ENCODE peak calls at places on chromosome 3, in four cellular contexts. One of them, this sample, is unnamed.

GRCh38 chr3:45774581-45775505 is 21.5 kb downstream of the SLC6A20 start:
- DNase-seq in fibroblast of pulmonary artery: no peak
- DNase-seq in transverse colon: no peak
- DNase-seq in lower leg skin: peak
- DNase-seq in this sample: no peak

GRCh38 chr3:197750863-197751737 is 1.4 kb downstream of the FYTTD1 start:
- DNase-seq in fibroblast of pulmonary artery: peak
- DNase-seq in lower leg skin: peak
- DNase-seq in transverse colon: peak
- DNase-seq in this sample: no peak

GRCh38 chr3:136741063-136741462 is 11.1 kb downstream of the STAG1 start:
- DNase-seq in lower leg skin: no peak
- DNase-seq in fibroblast of pulmonary artery: no peak
- DNase-seq in transverse colon: no peak
- DNase-seq in this sample: no peak

GRCh38 chr3:52444860-52445793 is at the start of gene SEMA3G:
- DNase-seq in transverse colon: peak
- DNase-seq in fibroblast of pulmonary artery: peak
- DNase-seq in lower leg skin: peak
- DNase-seq in this sample: peak

GRCh38 chr3:194218646-194219453 is 82.9 kb downstream of the HES1 start:
- DNase-seq in lower leg skin: peak
- DNase-seq in fibroblast of pulmonary artery: no peak
- DNase-seq in transverse colon: no peak
- DNase-seq in this sample: no peak

GRCh38 chr3:106610362-106610997 is 741.7 kb upstream of the CBLB start:
- DNase-seq in transverse colon: no peak
- DNase-seq in fibroblast of pulmonary artery: peak
- DNase-seq in lower leg skin: no peak
- DNase-seq in this sample: no peak

GRCh38 chr3:76523337-76523736 is 516.6 kb upstream of the ROBO2 start:
- DNase-seq in transverse colon: no peak
- DNase-seq in fibroblast of pulmonary artery: no peak
- DNase-seq in lower leg skin: no peak
- DNase-seq in this sample: no peak

GRCh38 chr3:50237133-50237651 is 1.2 kb downstream of the GNAI2 start:
- DNase-seq in lower leg skin: no peak
- DNase-seq in fibroblast of pulmonary artery: peak
- DNase-seq in transverse colon: no peak
- DNase-seq in this sample: no peak

GRCh38 chr3:71495708-71496472 is 87.6 kb downstream of the FOXP1 start:
- DNase-seq in transverse colon: no peak
- DNase-seq in fibroblast of pulmonary artery: peak
- DNase-seq in lower leg skin: no peak
- DNase-seq in this sample: no peak

GRCh38 chr3:54917172-54917571 is 10.7 kb downstream of the LRTM1 start:
- DNase-seq in lower leg skin: no peak
- DNase-seq in fibroblast of pulmonary artery: no peak
- DNase-seq in transverse colon: no peak
- DNase-seq in this sample: no peak

GRCh38 chr3:22537560-22537959 is 665.6 kb upstream of the UBE2E2 start:
- DNase-seq in lower leg skin: no peak
- DNase-seq in fibroblast of pulmonary artery: no peak
- DNase-seq in transverse colon: no peak
- DNase-seq in this sample: no peak

GRCh38 chr3:48441940-48442339 is 1.9 kb downstream of the TMA7 start:
- DNase-seq in transverse colon: no peak
- DNase-seq in fibroblast of pulmonary artery: no peak
- DNase-seq in lower leg skin: no peak
- DNase-seq in this sample: no peak

GRCh38 chr3:35200056-35200455 is 439.3 kb upstream of the ARPP21 start:
- DNase-seq in transverse colon: no peak
- DNase-seq in lower leg skin: no peak
- DNase-seq in fibroblast of pulmonary artery: peak
- DNase-seq in this sample: no peak

GRCh38 chr3:23756206-23756840 is 49.4 kb upstream of the UBE2E1 start:
- DNase-seq in fibroblast of pulmonary artery: no peak
- DNase-seq in transverse colon: no peak
- DNase-seq in lower leg skin: no peak
- DNase-seq in this sample: no peak

GRCh38 chr3:148333091-148333490 is 364.6 kb upstream of the AGTR1 start:
- DNase-seq in lower leg skin: no peak
- DNase-seq in fibroblast of pulmonary artery: no peak
- DNase-seq in transverse colon: no peak
- DNase-seq in this sample: no peak

GRCh38 chr3:197542741-197543454 is 12.9 kb downstream of the BDH1 start:
- DNase-seq in fibroblast of pulmonary artery: no peak
- DNase-seq in transverse colon: no peak
- DNase-seq in lower leg skin: peak
- DNase-seq in this sample: no peak

GRCh38 chr3:13826672-13827071 is 53.2 kb downstream of the WNT7A start:
- DNase-seq in transverse colon: no peak
- DNase-seq in lower leg skin: no peak
- DNase-seq in fibroblast of pulmonary artery: no peak
- DNase-seq in this sample: no peak

GRCh38 chr3:156535162-156535627 is 19.7 kb downstream of the SSR3 start:
- DNase-seq in fibroblast of pulmonary artery: peak
- DNase-seq in lower leg skin: no peak
- DNase-seq in transverse colon: peak
- DNase-seq in this sample: peak
- TF ChIP-seq CTCF in fibroblast of pulmonary artery: peak
- TF ChIP-seq CTCF in lower leg skin: peak
- TF ChIP-seq CTCF in transverse colon: no peak
- TF ChIP-seq CTCF in this sample: peak

GRCh38 chr3:123365450-123366143 is 83.3 kb downstream of the ADCY5 start:
- DNase-seq in transverse colon: no peak
- DNase-seq in fibroblast of pulmonary artery: peak
- DNase-seq in lower leg skin: no peak
- DNase-seq in this sample: no peak
- TF ChIP-seq CTCF in transverse colon: peak
- TF ChIP-seq CTCF in fibroblast of pulmonary artery: peak
- TF ChIP-seq CTCF in lower leg skin: no peak
- TF ChIP-seq CTCF in this sample: no peak

GRCh38 chr3:96700322-96701315 is 113.8 kb upstream of the EPHA6 start:
- DNase-seq in fibroblast of pulmonary artery: no peak
- DNase-seq in transverse colon: no peak
- DNase-seq in lower leg skin: no peak
- DNase-seq in this sample: no peak
- TF ChIP-seq CTCF in fibroblast of pulmonary artery: no peak
- TF ChIP-seq CTCF in transverse colon: no peak
- TF ChIP-seq CTCF in lower leg skin: no peak
- TF ChIP-seq CTCF in this sample: no peak

GRCh38 chr3:1275495-1275894 is 182.7 kb downstream of the CNTN6 start:
- DNase-seq in transverse colon: no peak
- DNase-seq in fibroblast of pulmonary artery: no peak
- DNase-seq in lower leg skin: no peak
- DNase-seq in this sample: no peak
- TF ChIP-seq CTCF in transverse colon: peak
- TF ChIP-seq CTCF in fibroblast of pulmonary artery: peak
- TF ChIP-seq CTCF in lower leg skin: no peak
- TF ChIP-seq CTCF in this sample: no peak

GRCh38 chr3:98012974-98013373 is 22.1 kb downstream of the GABRR3 start:
- DNase-seq in fibroblast of pulmonary artery: peak
- DNase-seq in lower leg skin: no peak
- DNase-seq in transverse colon: no peak
- DNase-seq in this sample: no peak

GRCh38 chr3:98010194-98010882 is 24.8 kb downstream of the GABRR3 start:
- DNase-seq in fibroblast of pulmonary artery: no peak
- DNase-seq in lower leg skin: no peak
- DNase-seq in transverse colon: no peak
- DNase-seq in this sample: no peak

GRCh38 chr3:98008751-98009373 is 26.3 kb downstream of the GABRR3 start:
- DNase-seq in transverse colon: no peak
- DNase-seq in fibroblast of pulmonary artery: no peak
- DNase-seq in lower leg skin: no peak
- DNase-seq in this sample: no peak

GRCh38 chr3:98018301-98018700 is 16.8 kb downstream of the GABRR3 start:
- DNase-seq in fibroblast of pulmonary artery: no peak
- DNase-seq in transverse colon: no peak
- DNase-seq in lower leg skin: no peak
- DNase-seq in this sample: no peak

GRCh38 chr3:98013428-98014349 is 21.4 kb downstream of the GABRR3 start:
- DNase-seq in transverse colon: no peak
- DNase-seq in lower leg skin: no peak
- DNase-seq in fibroblast of pulmonary artery: peak
- DNase-seq in this sample: no peak
- TF ChIP-seq CTCF in transverse colon: no peak
- TF ChIP-seq CTCF in lower leg skin: no peak
- TF ChIP-seq CTCF in fibroblast of pulmonary artery: no peak
- TF ChIP-seq CTCF in this sample: no peak

GRCh38 chr3:127697531-127698240 is 24.9 kb downstream of the ABTB1 start:
- DNase-seq in transverse colon: peak
- DNase-seq in lower leg skin: peak
- DNase-seq in fibroblast of pulmonary artery: peak
- DNase-seq in this sample: peak

GRCh38 chr3:127691974-127692373 is 19.2 kb downstream of the ABTB1 start:
- DNase-seq in fibroblast of pulmonary artery: no peak
- DNase-seq in transverse colon: no peak
- DNase-seq in lower leg skin: no peak
- DNase-seq in this sample: no peak

GRCh38 chr3:127692501-127693335 is 20.0 kb downstream of the ABTB1 start:
- DNase-seq in transverse colon: no peak
- DNase-seq in fibroblast of pulmonary artery: no peak
- DNase-seq in lower leg skin: no peak
- DNase-seq in this sample: no peak

GRCh38 chr3:127693336-127693843 is 20.6 kb downstream of the ABTB1 start:
- DNase-seq in lower leg skin: no peak
- DNase-seq in transverse colon: no peak
- DNase-seq in fibroblast of pulmonary artery: no peak
- DNase-seq in this sample: no peak

DNA sequence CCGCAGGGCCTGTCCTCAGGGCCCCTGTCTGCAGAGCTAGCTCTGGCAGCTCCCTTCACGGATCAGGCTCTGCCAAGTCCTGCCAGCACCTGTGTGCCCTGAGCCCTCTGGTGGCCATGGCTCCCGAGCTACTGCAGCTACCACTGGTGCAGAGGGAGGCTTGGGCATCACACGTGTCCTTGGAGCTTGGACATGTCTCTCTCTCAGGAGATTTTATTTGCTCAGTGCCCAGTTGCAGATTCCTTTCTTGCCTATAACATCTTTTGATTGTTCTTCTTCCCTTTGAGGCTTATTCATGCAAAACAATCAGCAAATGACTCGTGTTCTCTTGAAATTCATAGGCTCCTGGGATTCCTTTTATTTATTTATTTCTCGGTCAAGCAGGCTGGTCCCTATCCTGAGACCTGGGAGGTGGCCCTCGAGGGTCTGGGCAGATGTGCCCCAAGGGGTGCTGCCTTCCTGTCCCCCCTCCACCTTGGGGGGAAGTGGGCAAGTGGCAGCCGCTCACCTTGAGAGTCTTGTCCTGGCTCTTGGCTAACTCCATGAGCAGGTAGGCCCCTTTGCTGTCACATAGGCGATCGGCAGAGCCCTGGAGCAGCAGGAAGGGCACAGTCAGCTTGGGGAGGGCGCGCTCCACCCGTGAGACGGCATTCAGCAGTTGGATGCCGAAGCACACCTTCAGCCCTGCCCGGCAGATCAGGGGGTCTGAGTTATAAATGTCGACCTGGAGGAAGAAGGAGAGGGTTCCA is 21.9 kb downstream of the ABTB1 start:
- DNase-seq in fibroblast of pulmonary artery: no peak
- DNase-seq in transverse colon: peak
- DNase-seq in lower leg skin: no peak
- DNase-seq in this sample: no peak
- TF ChIP-seq CTCF in fibroblast of pulmonary artery: peak
- TF ChIP-seq CTCF in transverse colon: peak
- TF ChIP-seq CTCF in lower leg skin: no peak
- TF ChIP-seq CTCF in this sample: peak

This sample was measured in breast epithelium.